ENCODE peak calls at places on chromosome 17, in four cellular contexts. B is A549, R is keratinocyte, A is adrenal gland. O is an unnamed sample.

GRCh38 chr17:34579979-34580684 is 750 bp downstream of the TMEM132E start:
- DNase-seq in B (peak; percentile 23), R (no peak), A (no peak), O (no peak)

GRCh38 chr17:62064029-62064790 is 868 bp downstream of the MED13 start:
- DNase-seq in B (no peak), R (no peak), A (no peak), O (no peak)

GRCh38 chr17:9456265-9456664 is 119.4 kb downstream of the STX8 start:
- DNase-seq in B (no peak), R (no peak), A (no peak), O (no peak)

GRCh38 chr17:30696234-30696633 is 128.3 kb downstream of the CRLF3 start:
- DNase-seq in B (no peak), R (no peak), A (no peak), O (no peak)

GRCh38 chr17:40528692-40529417 is 27.4 kb upstream of the TNS4 start:
- DNase-seq in B (no peak), R (no peak), A (no peak), O (no peak)

GRCh38 chr17:3828151-3828851 is 17.7 kb downstream of the NCBP3 start:
- DNase-seq in B (no peak), R (no peak), A (no peak), O (no peak)

GRCh38 chr17:50361561-50362480 is 11.2 kb downstream of the MRPL27 start:
- DNase-seq in B (peak; percentile 80), R (no peak), A (peak; percentile 76), O (peak; percentile 61)

GRCh38 chr17:48792033-48792798 is 24.8 kb downstream of the TTLL6 start:
- DNase-seq in B (no peak), R (no peak), A (no peak), O (no peak)

GRCh38 chr17:81890447-81891302 is 711 bp downstream of the ALYREF start:
- DNase-seq in B (no peak), R (no peak), A (no peak), O (peak; percentile 64)

GRCh38 chr17:8868529-8868951 is 1.1 kb upstream of the PIK3R6 start:
- DNase-seq in B (no peak), R (no peak), A (no peak), O (no peak)

GRCh38 chr17:72726936-72727335 is 365.6 kb downstream of the SLC39A11 start:
- DNase-seq in B (no peak), R (no peak), A (no peak), O (no peak)

GRCh38 chr17:48995332-48995870 is 1.8 kb upstream of the IGF2BP1 start:
- DNase-seq in B (peak; percentile 83), R (no peak), A (no peak), O (no peak)

GRCh38 chr17:82003411-82004381 is 19.0 kb downstream of the CENPX start:
- DNase-seq in B (peak; percentile 90), R (peak; percentile 73), A (peak; percentile 86), O (no peak)

GRCh38 chr17:80676564-80676963 is 131.9 kb downstream of the RPTOR start:
- DNase-seq in B (no peak), R (no peak), A (no peak), O (no peak)
- H3K4me1 ChIP-seq in B (no peaks in the 10 kb centered on the region), R (peaks cover 6% of the 10 kb centered on the region), A (peaks cover 25% of the 10 kb centered on the region), O (peaks cover under 1% of the 10 kb centered on the region)

GRCh38 chr17:47708864-47709541 is 15.0 kb downstream of the TBKBP1 start:
- DNase-seq in B (no peak), R (no peak), A (peak; percentile 55), O (peak; percentile 53)

GRCh38 chr17:47707056-47707791 is 13.3 kb downstream of the TBKBP1 start:
- DNase-seq in B (no peak), R (no peak), A (no peak), O (peak; percentile 21)

GRCh38 chr17:47709594-47709993 is 15.6 kb downstream of the TBKBP1 start:
- DNase-seq in B (no peak), R (no peak), A (no peak), O (no peak)

GRCh38 chr17:47708312-47708863 is 14.4 kb downstream of the TBKBP1 start:
- DNase-seq in B (no peak), R (no peak), A (no peak), O (peak; percentile 46)

DNA sequence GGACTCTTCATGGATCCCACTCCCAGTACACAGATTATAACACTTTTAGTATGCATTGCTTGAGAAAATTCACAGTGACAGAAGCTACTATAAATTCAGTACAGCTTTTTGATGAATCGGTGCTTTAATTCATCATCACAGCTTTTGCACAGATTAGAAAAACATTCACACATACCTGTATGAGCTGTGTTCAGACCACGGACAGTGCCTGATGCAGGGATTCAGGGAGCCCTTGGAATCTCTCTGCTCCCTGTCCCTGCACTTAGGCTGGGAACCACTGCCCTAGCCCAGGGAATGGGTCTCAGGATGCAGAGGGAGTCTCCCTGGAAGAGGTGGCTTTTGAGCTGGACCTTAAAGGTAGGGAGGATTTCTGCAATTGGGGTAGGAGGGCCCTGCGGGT is 13.9 kb downstream of the TBKBP1 start:
- DNase-seq in B (no peak), R (no peak), A (no peak), O (no peak)
- H3K4me1 ChIP-seq in B (no peaks in the 10 kb centered on the region), R (no peaks in the 10 kb centered on the region), A (peaks cover 9% of the 10 kb centered on the region), O (peaks cover 3% of the 10 kb centered on the region)

GRCh38 chr17:75509528-75510258 is 5.6 kb downstream of the CASKIN2 start:
- DNase-seq in B (no peak), R (no peak), A (peak; percentile 59), O (no peak)
- H3K4me1 ChIP-seq in B (peaks cover 41% of the 10 kb centered on the region), R (peaks cover 31% of the 10 kb centered on the region), A (peaks cover 58% of the 10 kb centered on the region), O (peaks cover 25% of the 10 kb centered on the region)

GRCh38 chr17:79840989-79841286 is 1.7 kb upstream of the CBX4 start:
- DNase-seq in B (no peak), R (no peak), A (no peak), O (peak; percentile 27)

GRCh38 chr17:79837888-79838540 is 1.2 kb downstream of the CBX4 start:
- DNase-seq in B (no peak), R (no peak), A (peak; percentile 45), O (peak; percentile 59)

GRCh38 chr17:79840204-79840988 is 1.2 kb upstream of the CBX4 start:
- DNase-seq in B (peak; percentile 54), R (no peak), A (peak; percentile 72), O (peak; percentile 75)

GRCh38 chr17:79838541-79839274 is 532 bp downstream of the CBX4 start:
- DNase-seq in B (peak; percentile 70), R (no peak), A (peak; percentile 65), O (peak; percentile 58)

DNA sequence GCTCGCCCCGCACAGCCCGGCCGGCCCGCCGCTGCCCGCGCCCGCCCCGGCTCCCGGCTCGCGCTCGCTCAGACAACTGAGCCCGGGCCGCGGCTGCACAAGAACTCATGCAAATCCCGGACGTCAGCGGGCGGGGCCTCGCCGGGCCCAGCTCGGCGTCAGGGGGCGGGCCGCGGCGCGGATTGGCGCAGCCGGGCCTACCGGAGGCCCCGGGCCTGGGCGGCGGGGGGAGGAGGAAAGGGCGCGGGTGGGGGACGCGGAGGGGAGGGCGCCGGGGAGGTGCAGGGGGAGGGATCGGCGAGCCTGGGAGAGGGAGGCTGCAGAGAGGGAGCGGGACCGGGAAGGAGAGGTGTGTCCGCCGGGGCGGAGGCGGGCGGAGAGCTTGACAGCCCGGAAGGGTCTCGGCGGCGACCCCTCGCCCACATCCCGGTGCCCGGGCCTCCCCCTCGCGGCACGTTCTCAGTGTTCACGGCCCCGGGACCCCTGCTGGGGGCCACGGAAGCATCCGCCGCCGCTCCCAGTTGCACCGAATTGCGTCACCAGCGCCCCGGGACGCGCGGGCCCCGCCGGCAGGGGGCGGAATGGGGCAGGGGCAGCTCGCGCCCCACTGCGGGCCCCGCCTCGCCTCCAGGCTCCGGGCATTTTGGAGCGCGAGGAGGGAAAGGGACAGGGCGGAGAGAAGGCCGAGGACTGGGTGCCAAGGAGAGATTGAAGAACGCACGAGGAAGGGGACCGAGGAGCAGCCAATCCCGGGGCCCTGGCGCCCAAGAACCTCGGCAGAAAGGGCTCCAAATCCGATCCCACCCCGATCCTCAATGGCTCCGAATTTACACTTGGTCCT is at the start of gene CBX4:
- DNase-seq in B (peak; percentile 97), R (no peak), A (peak; percentile 95), O (peak; percentile 96)
- H3K4me1 ChIP-seq in B (peaks cover 52% of the 10 kb centered on the region), R (peaks cover 35% of the 10 kb centered on the region), A (peaks cover 66% of the 10 kb centered on the region), O (peaks cover 78% of the 10 kb centered on the region)

GRCh38 chr17:77358801-77359716 is 218.3 kb downstream of the SEC14L1 start:
- DNase-seq in B (no peak), R (no peak), A (peak; percentile 21), O (no peak)
- H3K4me1 ChIP-seq in B (peaks cover 52% of the 10 kb centered on the region), R (peaks cover 38% of the 10 kb centered on the region), A (peaks cover 36% of the 10 kb centered on the region), O (peaks cover 13% of the 10 kb centered on the region)

DNA sequence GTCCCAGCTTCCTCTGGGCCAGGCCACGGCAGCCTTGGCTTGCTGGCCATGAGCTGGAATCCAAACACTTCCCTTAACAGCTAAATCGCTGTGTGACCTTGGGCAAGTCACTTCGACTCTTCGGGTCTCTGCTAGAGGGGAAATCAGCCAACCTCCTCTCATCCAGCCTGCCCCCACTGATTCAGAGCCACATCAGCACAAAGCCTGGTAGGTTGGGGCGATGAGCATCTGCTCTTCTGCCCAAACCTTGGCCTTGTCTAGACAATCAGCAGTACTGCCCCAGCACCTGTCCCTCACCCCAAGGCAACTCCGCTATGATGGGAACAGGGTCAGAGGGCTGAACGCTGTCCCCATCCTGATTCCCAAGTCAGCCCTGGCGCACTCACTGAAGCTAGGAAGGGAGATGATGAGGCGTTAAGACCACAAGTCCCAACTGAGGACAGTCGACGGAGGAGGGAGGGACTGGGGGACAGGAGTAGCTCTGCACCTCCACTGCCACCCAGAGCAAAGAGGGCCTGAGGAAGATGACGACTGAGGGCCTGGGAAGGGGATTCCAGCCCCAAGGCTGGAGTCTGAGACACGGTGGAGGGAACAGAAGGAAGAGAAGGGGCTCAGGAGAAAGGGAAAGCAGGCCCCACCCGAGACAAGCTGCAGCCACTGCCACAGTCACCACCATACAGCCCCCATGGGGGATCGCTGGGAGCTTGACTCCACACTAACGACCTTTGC is 1.3 kb downstream of the CLUH start:
- DNase-seq in B (no peak), R (no peak), A (peak; percentile 53), O (no peak)
- H3K4me1 ChIP-seq in B (peaks cover 56% of the 10 kb centered on the region), R (peaks cover 44% of the 10 kb centered on the region), A (peaks cover 55% of the 10 kb centered on the region), O (peaks cover 44% of the 10 kb centered on the region)

DNA sequence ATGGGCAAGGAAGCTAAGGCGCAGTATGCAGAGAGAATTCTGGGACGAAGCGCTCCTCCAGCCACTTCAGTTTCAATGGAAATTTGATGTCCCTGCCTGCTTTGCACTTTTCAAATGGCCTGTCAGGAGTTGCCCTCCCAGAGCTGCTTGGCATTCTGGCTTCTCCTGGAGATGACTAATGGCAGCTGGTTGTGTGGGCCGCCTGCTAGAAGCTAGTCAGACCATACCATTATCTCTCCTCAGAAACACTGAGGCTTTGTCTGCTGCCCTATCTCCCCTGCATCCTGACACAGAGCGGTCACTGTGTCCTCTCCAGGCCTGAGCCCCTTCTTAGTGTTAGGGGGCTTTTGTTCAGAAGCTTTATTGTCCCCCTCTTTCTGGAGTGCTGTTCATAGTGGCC is 180.2 kb downstream of the SPECC1 start:
- DNase-seq in B (no peak), R (no peak), A (peak; percentile 57), O (no peak)
- H3K4me1 ChIP-seq in B (peaks cover 52% of the 10 kb centered on the region), R (peaks cover 24% of the 10 kb centered on the region), A (peaks cover 21% of the 10 kb centered on the region), O (peaks cover 34% of the 10 kb centered on the region)

GRCh38 chr17:28777178-28777577 is 33.4 kb downstream of the TRAF4 start:
- DNase-seq in B (no peak), R (peak; percentile 49), A (no peak), O (no peak)

GRCh38 chr17:28774206-28774605 is 30.4 kb downstream of the TRAF4 start:
- DNase-seq in B (no peak), R (no peak), A (no peak), O (no peak)

GRCh38 chr17:28773736-28774135 is 29.9 kb downstream of the TRAF4 start:
- DNase-seq in B (no peak), R (no peak), A (no peak), O (no peak)
- H3K4me1 ChIP-seq in B (peaks cover 3% of the 10 kb centered on the region), R (peaks cover 22% of the 10 kb centered on the region), A (peaks cover 6% of the 10 kb centered on the region), O (no peaks in the 10 kb centered on the region)

O was measured in mucosa of descending colon.